ENCODE peak calls at places on chromosomes 11 and 22, in five cellular contexts. One of them, this sample, is unnamed.

GRCh38 chr11:85182437-85183109 is 444.6 kb downstream of the DLG2 start:
- DNase-seq in naive thymus-derived CD4-positive, alpha-beta T cell: no peak
- DNase-seq in mammary epithelial cell: peak; percentile 14
- DNase-seq in uterus: no peak
- DNase-seq in right lobe of liver: no peak
- DNase-seq in this sample: peak; percentile 66

GRCh38 chr11:64534950-64535349 is 56.1 kb upstream of the SLC22A12 start:
- DNase-seq in naive thymus-derived CD4-positive, alpha-beta T cell: no peak
- DNase-seq in mammary epithelial cell: no peak
- DNase-seq in uterus: no peak
- DNase-seq in right lobe of liver: no peak
- DNase-seq in this sample: no peak

GRCh38 chr11:64583296-64584262 is 7.4 kb upstream of the SLC22A12 start:
- DNase-seq in naive thymus-derived CD4-positive, alpha-beta T cell: no peak
- DNase-seq in mammary epithelial cell: no peak
- DNase-seq in uterus: no peak
- DNase-seq in right lobe of liver: no peak
- DNase-seq in this sample: no peak

GRCh38 chr11:19458231-19458630 is 217.5 kb upstream of the E2F8 start:
- DNase-seq in naive thymus-derived CD4-positive, alpha-beta T cell: no peak
- DNase-seq in mammary epithelial cell: no peak
- DNase-seq in uterus: no peak
- DNase-seq in right lobe of liver: no peak
- DNase-seq in this sample: no peak

GRCh38 chr11:126512251-126512650 is 156.8 kb downstream of the ST3GAL4 start:
- DNase-seq in naive thymus-derived CD4-positive, alpha-beta T cell: no peak
- DNase-seq in mammary epithelial cell: no peak
- DNase-seq in uterus: no peak
- DNase-seq in right lobe of liver: no peak
- DNase-seq in this sample: no peak

GRCh38 chr11:47426062-47426956 is at the start of gene PSMC3:
- DNase-seq in naive thymus-derived CD4-positive, alpha-beta T cell: peak; percentile 95
- DNase-seq in mammary epithelial cell: peak; percentile 95
- DNase-seq in uterus: peak; percentile 98
- DNase-seq in right lobe of liver: peak; percentile 98
- DNase-seq in this sample: peak; percentile 92

GRCh38 chr22:29083576-29084566 is 11.0 kb downstream of the KREMEN1 start:
- DNase-seq in naive thymus-derived CD4-positive, alpha-beta T cell: no peak
- DNase-seq in mammary epithelial cell: no peak
- DNase-seq in uterus: no peak
- DNase-seq in right lobe of liver: no peak
- DNase-seq in this sample: no peak

GRCh38 chr11:78420796-78421209 is 3.2 kb upstream of the GAB2 start:
- DNase-seq in naive thymus-derived CD4-positive, alpha-beta T cell: no peak
- DNase-seq in mammary epithelial cell: peak; percentile 20
- DNase-seq in uterus: peak; percentile 94
- DNase-seq in right lobe of liver: peak; percentile 64
- DNase-seq in this sample: peak; percentile 70

GRCh38 chr11:110373061-110373702 is 56.6 kb upstream of the FDX1 start:
- DNase-seq in naive thymus-derived CD4-positive, alpha-beta T cell: no peak
- DNase-seq in mammary epithelial cell: peak; percentile 28
- DNase-seq in uterus: no peak
- DNase-seq in right lobe of liver: no peak
- DNase-seq in this sample: no peak

GRCh38 chr11:73182824-73183321 is 35.2 kb upstream of the P2RY2 start:
- DNase-seq in naive thymus-derived CD4-positive, alpha-beta T cell: no peak
- DNase-seq in mammary epithelial cell: no peak
- DNase-seq in uterus: no peak
- DNase-seq in right lobe of liver: no peak
- DNase-seq in this sample: no peak

GRCh38 chr11:20477418-20478090 is 90.0 kb downstream of the PRMT3 start:
- DNase-seq in naive thymus-derived CD4-positive, alpha-beta T cell: no peak
- DNase-seq in mammary epithelial cell: no peak
- DNase-seq in uterus: no peak
- DNase-seq in right lobe of liver: no peak
- DNase-seq in this sample: no peak

GRCh38 chr11:2089536-2090165 is 49.5 kb downstream of the IGF2 start:
- DNase-seq in naive thymus-derived CD4-positive, alpha-beta T cell: no peak
- DNase-seq in mammary epithelial cell: peak; percentile 31
- DNase-seq in uterus: no peak
- DNase-seq in right lobe of liver: no peak
- DNase-seq in this sample: peak; percentile 67

GRCh38 chr11:40328890-40329617 is 1130.4 kb downstream of the LRRC4C start:
- DNase-seq in naive thymus-derived CD4-positive, alpha-beta T cell: no peak
- DNase-seq in mammary epithelial cell: peak; percentile 99
- DNase-seq in uterus: no peak
- DNase-seq in right lobe of liver: peak; percentile 54
- DNase-seq in this sample: no peak

GRCh38 chr22:50445071-50445879 is 29.6 kb downstream of the SBF1 start:
- DNase-seq in naive thymus-derived CD4-positive, alpha-beta T cell: peak; percentile 31
- DNase-seq in mammary epithelial cell: no peak
- DNase-seq in uterus: no peak
- DNase-seq in right lobe of liver: no peak
- DNase-seq in this sample: peak; percentile 78

GRCh38 chr11:89452780-89453179 is 38.4 kb downstream of the NOX4 start:
- DNase-seq in naive thymus-derived CD4-positive, alpha-beta T cell: no peak
- DNase-seq in mammary epithelial cell: no peak
- DNase-seq in uterus: no peak
- DNase-seq in right lobe of liver: no peak
- DNase-seq in this sample: no peak

GRCh38 chr11:7457211-7457610 is 28.1 kb upstream of the OLFML1 start:
- DNase-seq in naive thymus-derived CD4-positive, alpha-beta T cell: no peak
- DNase-seq in mammary epithelial cell: peak; percentile 62
- DNase-seq in uterus: no peak
- DNase-seq in right lobe of liver: no peak
- DNase-seq in this sample: no peak

GRCh38 chr22:40714514-40714966 is 35.3 kb downstream of the MCHR1 start:
- DNase-seq in naive thymus-derived CD4-positive, alpha-beta T cell: no peak
- DNase-seq in mammary epithelial cell: peak; percentile 36
- DNase-seq in uterus: peak; percentile 63
- DNase-seq in right lobe of liver: no peak
- DNase-seq in this sample: no peak

GRCh38 chr11:81270686-81271085 is 1463.0 kb downstream of the FAM181B start:
- DNase-seq in naive thymus-derived CD4-positive, alpha-beta T cell: no peak
- DNase-seq in mammary epithelial cell: no peak
- DNase-seq in uterus: no peak
- DNase-seq in right lobe of liver: no peak
- DNase-seq in this sample: no peak

GRCh38 chr22:48042621-48043395 is 1280.4 kb downstream of the TBC1D22A start:
- DNase-seq in naive thymus-derived CD4-positive, alpha-beta T cell: no peak
- DNase-seq in mammary epithelial cell: no peak
- DNase-seq in uterus: no peak
- DNase-seq in right lobe of liver: no peak
- DNase-seq in this sample: no peak

GRCh38 chr11:3111919-3112690 is 53.0 kb downstream of the OSBPL5 start:
- DNase-seq in naive thymus-derived CD4-positive, alpha-beta T cell: no peak
- DNase-seq in mammary epithelial cell: no peak
- DNase-seq in uterus: no peak
- DNase-seq in right lobe of liver: no peak
- DNase-seq in this sample: peak; percentile 26

GRCh38 chr11:131524186-131524585 is 153.8 kb downstream of the NTM start:
- DNase-seq in naive thymus-derived CD4-positive, alpha-beta T cell: no peak
- DNase-seq in mammary epithelial cell: no peak
- DNase-seq in uterus: no peak
- DNase-seq in right lobe of liver: no peak
- DNase-seq in this sample: no peak

GRCh38 chr22:48627966-48628365 is 1199.7 kb downstream of the BRD1 start:
- DNase-seq in naive thymus-derived CD4-positive, alpha-beta T cell: no peak
- DNase-seq in mammary epithelial cell: no peak
- DNase-seq in uterus: no peak
- DNase-seq in right lobe of liver: no peak
- DNase-seq in this sample: no peak

GRCh38 chr11:33697997-33698396 is 2.6 kb downstream of the C11orf91 start:
- DNase-seq in naive thymus-derived CD4-positive, alpha-beta T cell: no peak
- DNase-seq in mammary epithelial cell: no peak
- DNase-seq in uterus: no peak
- DNase-seq in right lobe of liver: no peak
- DNase-seq in this sample: no peak

GRCh38 chr11:117868815-117869642 is 7.4 kb downstream of the FXYD6 start:
- DNase-seq in naive thymus-derived CD4-positive, alpha-beta T cell: no peak
- DNase-seq in mammary epithelial cell: no peak
- DNase-seq in uterus: no peak
- DNase-seq in right lobe of liver: no peak
- DNase-seq in this sample: no peak

GRCh38 chr11:32435152-32435480 is 223 bp downstream of the WT1 start:
- DNase-seq in naive thymus-derived CD4-positive, alpha-beta T cell: no peak
- DNase-seq in mammary epithelial cell: no peak
- DNase-seq in uterus: no peak
- DNase-seq in right lobe of liver: no peak
- DNase-seq in this sample: no peak

GRCh38 chr11:80297808-80298460 is 857.1 kb upstream of the TENM4 start:
- DNase-seq in naive thymus-derived CD4-positive, alpha-beta T cell: no peak
- DNase-seq in mammary epithelial cell: peak; percentile 67
- DNase-seq in uterus: no peak
- DNase-seq in right lobe of liver: no peak
- DNase-seq in this sample: no peak

GRCh38 chr11:2380807-2381350 is 3.8 kb downstream of the CD81 start:
- DNase-seq in naive thymus-derived CD4-positive, alpha-beta T cell: no peak
- DNase-seq in mammary epithelial cell: no peak
- DNase-seq in uterus: peak; percentile 56
- DNase-seq in right lobe of liver: peak; percentile 86
- DNase-seq in this sample: no peak

GRCh38 chr11:83051760-83052671 is 19.7 kb downstream of the RAB30 start:
- DNase-seq in naive thymus-derived CD4-positive, alpha-beta T cell: no peak
- DNase-seq in mammary epithelial cell: peak; percentile 81
- DNase-seq in uterus: no peak
- DNase-seq in right lobe of liver: peak; percentile 32
- DNase-seq in this sample: no peak

GRCh38 chr11:10699072-10699471 is 5.5 kb upstream of the IRAG1 start:
- DNase-seq in naive thymus-derived CD4-positive, alpha-beta T cell: no peak
- DNase-seq in mammary epithelial cell: no peak
- DNase-seq in uterus: no peak
- DNase-seq in right lobe of liver: no peak
- DNase-seq in this sample: no peak

GRCh38 chr11:122793500-122793899 is 44.8 kb upstream of the CRTAM start:
- DNase-seq in naive thymus-derived CD4-positive, alpha-beta T cell: no peak
- DNase-seq in mammary epithelial cell: no peak
- DNase-seq in uterus: no peak
- DNase-seq in right lobe of liver: no peak
- DNase-seq in this sample: no peak
- H3K4me3 ChIP-seq in naive thymus-derived CD4-positive, alpha-beta T cell: no peak overlapping the region
- H3K4me3 ChIP-seq in mammary epithelial cell: no peak overlapping the region
- H3K4me3 ChIP-seq in uterus: no peak overlapping the region
- H3K4me3 ChIP-seq in right lobe of liver: no peak overlapping the region
- H3K4me3 ChIP-seq in this sample: no peak overlapping the region

GRCh38 chr22:35305525-35306070 is 5.9 kb downstream of the TOM1 start:
- DNase-seq in naive thymus-derived CD4-positive, alpha-beta T cell: no peak
- DNase-seq in mammary epithelial cell: no peak
- DNase-seq in uterus: no peak
- DNase-seq in right lobe of liver: no peak
- DNase-seq in this sample: no peak
- H3K4me3 ChIP-seq in naive thymus-derived CD4-positive, alpha-beta T cell: no peak overlapping the region
- H3K4me3 ChIP-seq in mammary epithelial cell: no peak overlapping the region
- H3K4me3 ChIP-seq in uterus: no peak overlapping the region
- H3K4me3 ChIP-seq in right lobe of liver: no peak overlapping the region
- H3K4me3 ChIP-seq in this sample: no peak overlapping the region

DNA sequence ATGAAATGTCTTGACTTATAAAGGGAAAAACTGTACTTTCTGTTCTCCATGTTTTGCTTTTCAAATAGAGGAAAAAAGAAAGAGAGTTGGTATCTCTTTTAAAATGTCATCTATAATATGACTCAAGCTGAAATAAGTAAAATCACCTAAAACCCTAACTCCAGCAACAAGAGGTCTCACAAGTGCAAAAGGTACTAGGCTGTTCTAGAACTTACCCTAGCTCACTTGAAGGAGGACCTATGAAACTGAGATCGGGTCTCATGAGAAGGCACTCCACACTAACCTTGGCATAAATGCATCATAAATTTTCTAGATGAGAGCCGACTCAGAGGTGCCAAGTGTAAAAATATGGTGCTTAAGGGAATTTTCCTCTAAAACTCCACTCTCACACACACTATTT is 63.8 kb downstream of the PHF21A start:
- DNase-seq in naive thymus-derived CD4-positive, alpha-beta T cell: no peak
- DNase-seq in mammary epithelial cell: no peak
- DNase-seq in uterus: no peak
- DNase-seq in right lobe of liver: no peak
- DNase-seq in this sample: no peak
- H3K4me3 ChIP-seq in naive thymus-derived CD4-positive, alpha-beta T cell: no peak overlapping the region
- H3K4me3 ChIP-seq in mammary epithelial cell: no peak overlapping the region
- H3K4me3 ChIP-seq in uterus: no peak overlapping the region
- H3K4me3 ChIP-seq in right lobe of liver: no peak overlapping the region
- H3K4me3 ChIP-seq in this sample: no peak overlapping the region

GRCh38 chr22:19730662-19731360 is 7.5 kb downstream of the GP1BB start:
- DNase-seq in naive thymus-derived CD4-positive, alpha-beta T cell: peak; percentile 84
- DNase-seq in mammary epithelial cell: peak; percentile 48
- DNase-seq in uterus: peak; percentile 81
- DNase-seq in right lobe of liver: peak; percentile 85
- DNase-seq in this sample: peak; percentile 62

GRCh38 chr22:19731361-19731725 is 8.0 kb downstream of the GP1BB start:
- DNase-seq in naive thymus-derived CD4-positive, alpha-beta T cell: no peak
- DNase-seq in mammary epithelial cell: no peak
- DNase-seq in uterus: no peak
- DNase-seq in right lobe of liver: no peak
- DNase-seq in this sample: no peak

GRCh38 chr22:19729507-19729906 is 6.2 kb downstream of the GP1BB start:
- DNase-seq in naive thymus-derived CD4-positive, alpha-beta T cell: no peak
- DNase-seq in mammary epithelial cell: no peak
- DNase-seq in uterus: no peak
- DNase-seq in right lobe of liver: no peak
- DNase-seq in this sample: no peak

GRCh38 chr22:19728836-19729235 is 5.5 kb downstream of the GP1BB start:
- DNase-seq in naive thymus-derived CD4-positive, alpha-beta T cell: no peak
- DNase-seq in mammary epithelial cell: no peak
- DNase-seq in uterus: no peak
- DNase-seq in right lobe of liver: no peak
- DNase-seq in this sample: no peak

GRCh38 chr22:19730141-19730661 is 6.9 kb downstream of the GP1BB start:
- DNase-seq in naive thymus-derived CD4-positive, alpha-beta T cell: no peak
- DNase-seq in mammary epithelial cell: no peak
- DNase-seq in uterus: no peak
- DNase-seq in right lobe of liver: no peak
- DNase-seq in this sample: no peak
- H3K4me3 ChIP-seq in naive thymus-derived CD4-positive, alpha-beta T cell: no peak overlapping the region
- H3K4me3 ChIP-seq in mammary epithelial cell: no peak overlapping the region
- H3K4me3 ChIP-seq in uterus: no peak overlapping the region
- H3K4me3 ChIP-seq in right lobe of liver: no peak overlapping the region
- H3K4me3 ChIP-seq in this sample: peak overlapping the region; percentile 51

GRCh38 chr11:122178795-122179194 is 62.8 kb upstream of the BLID start:
- DNase-seq in naive thymus-derived CD4-positive, alpha-beta T cell: no peak
- DNase-seq in mammary epithelial cell: no peak
- DNase-seq in uterus: no peak
- DNase-seq in right lobe of liver: no peak
- DNase-seq in this sample: no peak
- H3K4me3 ChIP-seq in naive thymus-derived CD4-positive, alpha-beta T cell: no peak overlapping the region
- H3K4me3 ChIP-seq in mammary epithelial cell: peak overlapping the region; percentile 98
- H3K4me3 ChIP-seq in uterus: no peak overlapping the region
- H3K4me3 ChIP-seq in right lobe of liver: no peak overlapping the region
- H3K4me3 ChIP-seq in this sample: no peak overlapping the region

This sample was measured in Jurkat, Clone E6-1.